ENCODE peak calls at places on chromosomes 16 and 17, in eight cellular contexts. O, Q, J, E, U, T, I and X are unnamed samples.

GRCh38 chr16:1105888-1106620 is 10.0 kb upstream of the C1QTNF8 start:
- DNase-seq in T (peak; percentile 78), Q (no peak), I (no peak), O (peak; percentile 62), J (peak; percentile 59), U (peak; percentile 57), E (peak; percentile 71), X (peak; percentile 89)

GRCh38 chr16:88994704-88995103 is 17.7 kb upstream of the CBFA2T3 start:
- DNase-seq in E (no peak), Q (no peak), J (no peak), T (no peak), O (no peak), I (no peak), U (no peak), X (no peak)

GRCh38 chr17:42784361-42784760 is 4.0 kb downstream of the WNK4 start:
- DNase-seq in E (no peak), I (no peak), Q (no peak), J (no peak), O (no peak), T (no peak), U (no peak), X (no peak)

GRCh38 chr17:62822080-62822904 is 14.2 kb upstream of the MARCHF10 start:
- DNase-seq in I (no peak), J (no peak), O (peak; percentile 75), Q (no peak), E (no peak), T (no peak), U (peak; percentile 79), X (no peak)

GRCh38 chr16:55233464-55233863 is 90.5 kb upstream of the IRX6 start:
- DNase-seq in Q (no peak), U (no peak), T (no peak), O (no peak), J (no peak), I (no peak), E (no peak), X (no peak)

GRCh38 chr17:8820311-8821010 is 21.3 kb upstream of the MFSD6L start:
- DNase-seq in J (no peak), U (no peak), I (no peak), T (no peak), Q (no peak), E (no peak), O (no peak), X (no peak)

GRCh38 chr17:57594767-57595166 is 150.3 kb downstream of the CCDC182 start:
- DNase-seq in E (no peak), Q (no peak), T (no peak), I (no peak), U (no peak), O (no peak), J (no peak), X (no peak)

GRCh38 chr17:38605852-38606645 is at the start of gene SRCIN1:
- DNase-seq in E (peak; percentile 70), I (no peak), U (no peak), O (no peak), Q (no peak), J (peak; percentile 74), T (peak; percentile 84), X (peak; percentile 83)

GRCh38 chr16:65122974-65123845 is 1.3 kb upstream of the CDH11 start:
- DNase-seq in J (peak; percentile 60), U (peak; percentile 64), T (peak; percentile 25), O (peak; percentile 78), I (no peak), E (no peak), Q (peak; percentile 84), X (peak; percentile 15)

GRCh38 chr16:2764718-2765117 is 12.3 kb downstream of the SRRM2 start:
- DNase-seq in T (no peak), J (no peak), U (no peak), Q (no peak), O (no peak), I (no peak), E (no peak), X (no peak)
- TF ChIP-seq CTCF in T (no peak), J (no peak), U (no peak), Q (no peak), O (no peak), I (no peak), E (no peak), X (no peak)

GRCh38 chr16:87541882-87542234 is 49.0 kb upstream of the ZCCHC14 start:
- DNase-seq in I (no peak), Q (no peak), O (peak; percentile 64), J (no peak), E (no peak), U (peak; percentile 45), T (no peak), X (no peak)

GRCh38 chr16:87539113-87539512 is 46.3 kb upstream of the ZCCHC14 start:
- DNase-seq in J (no peak), I (no peak), Q (no peak), E (no peak), O (no peak), U (no peak), T (no peak), X (no peak)

GRCh38 chr16:87542531-87543102 is 49.8 kb upstream of the ZCCHC14 start:
- DNase-seq in O (no peak), Q (no peak), I (no peak), U (no peak), J (no peak), E (no peak), T (no peak), X (no peak)

GRCh38 chr16:87540072-87540976 is 47.5 kb upstream of the ZCCHC14 start:
- DNase-seq in J (no peak), E (no peak), U (no peak), Q (no peak), O (no peak), T (no peak), I (no peak), X (no peak)

DNA sequence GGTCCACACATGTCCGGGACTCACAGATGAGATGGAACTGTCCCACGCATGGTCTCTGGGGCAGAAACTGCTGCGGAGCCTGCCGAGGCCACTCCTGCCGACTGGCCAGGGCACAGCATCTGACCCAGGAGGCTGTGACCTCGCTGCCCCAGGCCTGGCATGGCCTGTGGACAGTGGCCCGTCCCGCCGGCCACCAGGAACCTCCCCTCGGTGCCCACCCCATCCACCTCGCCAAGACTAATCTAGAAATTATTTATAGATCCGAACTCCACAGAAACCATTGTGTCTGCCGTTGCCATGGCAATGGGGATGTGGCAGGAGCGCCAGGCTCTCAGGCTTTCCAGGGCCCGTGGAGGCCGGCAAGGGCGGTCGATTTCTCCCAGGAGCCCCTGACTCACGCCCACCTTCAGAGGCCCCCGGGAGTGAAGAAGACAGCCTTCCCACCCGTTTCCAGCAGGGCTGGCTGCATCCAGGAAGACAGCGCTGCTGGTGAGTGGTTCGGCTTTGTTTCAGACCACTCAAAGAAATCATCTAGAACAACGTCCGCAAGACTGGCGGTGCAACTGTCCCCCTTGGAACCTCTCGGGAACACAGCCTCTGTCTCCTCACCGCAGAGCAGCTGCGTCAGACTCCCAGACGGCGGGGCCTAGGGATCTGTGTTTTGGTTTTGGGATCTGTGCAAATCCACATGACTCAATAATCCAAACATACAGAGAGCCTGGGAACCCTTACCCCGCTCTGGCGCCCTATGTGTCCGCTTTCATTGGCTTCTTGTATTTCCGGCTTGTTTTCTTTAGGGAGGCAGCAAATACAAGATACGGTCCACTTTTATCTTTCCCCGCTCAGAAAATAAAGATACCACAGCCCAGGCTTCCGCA is 48.4 kb upstream of the ZCCHC14 start:
- DNase-seq in U (peak; percentile 66), I (no peak), J (peak; percentile 33), O (peak; percentile 73), Q (no peak), E (no peak), T (no peak), X (no peak)
- H3K4me3 ChIP-seq in U (peak overlapping the region; percentile 31), I (no peak overlapping the region), J (no peak overlapping the region), O (peak overlapping the region; percentile 6), Q (peak overlapping the region; percentile 9), E (no peak overlapping the region), T (no peak overlapping the region), X (no peak overlapping the region)

DNA sequence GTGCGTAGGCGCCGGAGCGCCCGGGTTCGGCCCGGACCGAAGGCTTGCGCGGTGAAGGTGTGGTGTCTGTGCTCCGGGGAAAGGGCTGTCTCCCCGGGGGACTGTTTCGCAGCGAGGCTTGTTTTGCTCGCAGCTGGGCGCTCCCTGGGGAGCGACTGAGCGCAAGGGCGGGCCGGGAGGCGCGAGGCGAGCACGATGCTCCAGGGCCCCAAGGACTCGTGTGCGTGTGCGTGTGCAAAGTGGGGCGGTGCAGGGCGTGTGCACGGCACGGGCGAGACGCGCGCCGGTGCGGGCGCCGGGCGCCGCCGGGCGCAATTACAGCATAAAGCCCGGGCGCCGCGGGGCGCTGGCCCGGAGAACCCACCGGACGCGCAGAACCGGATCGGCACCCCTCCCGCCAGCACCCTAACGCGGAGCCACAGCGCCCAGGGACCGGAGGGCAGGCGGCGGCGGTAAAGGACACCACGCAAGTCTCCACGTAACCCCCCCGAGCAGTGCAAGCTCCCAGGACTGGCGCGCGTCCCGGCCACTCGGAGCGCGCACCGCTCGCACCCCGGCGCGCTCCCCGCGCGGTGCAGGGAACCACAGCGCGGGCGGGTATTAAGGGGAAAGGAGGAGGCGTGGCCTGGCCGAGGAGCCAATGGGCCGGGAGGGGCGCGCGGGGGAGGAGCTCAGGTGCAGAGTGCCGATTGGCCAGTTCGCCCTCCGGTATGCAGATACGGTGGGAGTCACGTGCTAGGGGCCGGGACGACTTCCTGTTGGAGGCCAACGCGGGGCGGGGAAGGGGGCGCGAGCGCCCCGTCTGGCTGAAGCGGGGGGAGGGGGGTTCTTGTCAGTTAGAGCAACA is at the start of gene TNRC6C:
- DNase-seq in T (peak; percentile 100), O (peak; percentile 100), Q (peak; percentile 100), U (peak; percentile 99), J (peak; percentile 100), I (peak; percentile 94), E (peak; percentile 100), X (peak; percentile 100)
- TF ChIP-seq CTCF in T (peak; percentile 26), O (no peak), Q (peak; percentile 14), U (peak; percentile 2), J (peak; percentile 11), I (no peak), E (peak; percentile 12), X (no peak)

GRCh38 chr17:48757524-48757961 is 29.0 kb upstream of the HOXB13 start:
- DNase-seq in T (no peak), U (no peak), J (no peak), E (no peak), I (no peak), O (no peak), Q (no peak), X (no peak)

GRCh38 chr17:48754500-48755261 is 26.1 kb upstream of the HOXB13 start:
- DNase-seq in E (no peak), J (no peak), I (no peak), Q (no peak), O (no peak), U (no peak), T (no peak), X (no peak)

GRCh38 chr17:48756816-48757215 is 28.3 kb upstream of the HOXB13 start:
- DNase-seq in T (no peak), O (no peak), U (no peak), I (no peak), E (no peak), J (no peak), Q (no peak), X (no peak)

GRCh38 chr17:48753794-48754499 is 25.4 kb upstream of the HOXB13 start:
- DNase-seq in J (no peak), Q (no peak), U (no peak), T (no peak), E (no peak), O (no peak), I (no peak), X (no peak)

DNA sequence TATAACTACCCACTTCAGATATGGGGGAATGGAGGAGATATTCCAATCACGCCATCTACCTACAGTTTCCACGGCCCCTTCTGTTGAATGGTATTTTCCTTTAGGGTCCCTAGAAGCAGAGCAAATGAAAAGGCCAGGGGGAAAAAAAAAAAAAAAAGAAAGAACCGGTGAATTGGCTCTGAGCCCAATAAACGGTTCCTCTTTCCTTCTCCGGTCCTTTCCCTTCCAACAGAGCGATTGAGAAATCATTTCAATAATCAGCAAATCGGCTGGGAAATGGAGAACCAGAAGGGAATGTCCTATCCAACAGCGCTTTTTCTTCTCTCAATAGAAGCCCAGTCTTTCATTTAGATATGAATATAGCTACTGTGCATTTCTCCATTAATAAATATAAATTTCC is 26.8 kb upstream of the HOXB13 start:
- DNase-seq in E (no peak), J (no peak), U (no peak), I (no peak), T (no peak), O (no peak), Q (no peak), X (no peak)
- H3K4me3 ChIP-seq in E (no peak overlapping the region), J (no peak overlapping the region), U (no peak overlapping the region), I (no peak overlapping the region), T (no peak overlapping the region), O (no peak overlapping the region), Q (no peak overlapping the region), X (no peak overlapping the region)